ENCODE peak calls at places on chromosome 2, in four cellular contexts. L, D, Z and Y are unnamed samples.

GRCh38 chr2:62660582-62661262 is 44.8 kb upstream of the EHBP1 start:
- DNase-seq in L (no peak), Z (no peak), D (peak; percentile 89), Y (no peak)

GRCh38 chr2:88114821-88115220 is 13.0 kb downstream of the FABP1 start:
- DNase-seq in D (no peak), L (no peak), Z (no peak), Y (no peak)

GRCh38 chr2:160994141-160995002 is 165.9 kb upstream of the TANK start:
- DNase-seq in D (peak; percentile 90), Z (peak; percentile 69), L (peak; percentile 85), Y (peak; percentile 71)

GRCh38 chr2:201362396-201362795 is 5.3 kb upstream of the FLACC1 start:
- DNase-seq in L (no peak), D (peak; percentile 25), Z (no peak), Y (no peak)

GRCh38 chr2:25066455-25066854 is 24.6 kb downstream of the EFR3B start:
- DNase-seq in L (no peak), D (no peak), Z (no peak), Y (no peak)

GRCh38 chr2:171180229-171180937 is 19.7 kb upstream of the TLK1 start:
- DNase-seq in L (no peak), Z (no peak), D (no peak), Y (no peak)

GRCh38 chr2:1729264-1729663 is 15.1 kb downstream of the PXDN start:
- DNase-seq in D (no peak), L (no peak), Z (no peak), Y (no peak)

GRCh38 chr2:8545676-8546318 is 136.1 kb upstream of the ID2 start:
- DNase-seq in D (no peak), Z (peak; percentile 20), L (no peak), Y (no peak)

GRCh38 chr2:150526827-150527226 is 39.4 kb upstream of the RND3 start:
- DNase-seq in Z (no peak), L (no peak), D (peak; percentile 94), Y (no peak)

GRCh38 chr2:69036926-69037325 is 23.9 kb downstream of the ANTXR1 start:
- DNase-seq in L (no peak), D (peak; percentile 84), Z (no peak), Y (no peak)

GRCh38 chr2:143841935-143842334 is 678.0 kb downstream of the ZEB2 start:
- DNase-seq in Z (no peak), L (no peak), D (peak; percentile 29), Y (no peak)

GRCh38 chr2:233422050-233422639 is 67.9 kb downstream of the DGKD start:
- DNase-seq in D (no peak), Z (no peak), L (peak; percentile 42), Y (no peak)

GRCh38 chr2:9990735-9991134 is 39.2 kb downstream of the GRHL1 start:
- DNase-seq in D (no peak), Z (no peak), L (no peak), Y (no peak)

GRCh38 chr2:202109737-202110184 is 36.7 kb downstream of the KIAA2012 start:
- DNase-seq in D (peak; percentile 61), L (no peak), Z (peak; percentile 51), Y (no peak)

GRCh38 chr2:10234409-10235094 is 68.2 kb upstream of the HPCAL1 start:
- DNase-seq in L (no peak), Z (no peak), D (no peak), Y (no peak)

GRCh38 chr2:43022896-43023295 is 203.5 kb downstream of the ZFP36L2 start:
- DNase-seq in D (no peak), L (no peak), Z (no peak), Y (no peak)

DNA sequence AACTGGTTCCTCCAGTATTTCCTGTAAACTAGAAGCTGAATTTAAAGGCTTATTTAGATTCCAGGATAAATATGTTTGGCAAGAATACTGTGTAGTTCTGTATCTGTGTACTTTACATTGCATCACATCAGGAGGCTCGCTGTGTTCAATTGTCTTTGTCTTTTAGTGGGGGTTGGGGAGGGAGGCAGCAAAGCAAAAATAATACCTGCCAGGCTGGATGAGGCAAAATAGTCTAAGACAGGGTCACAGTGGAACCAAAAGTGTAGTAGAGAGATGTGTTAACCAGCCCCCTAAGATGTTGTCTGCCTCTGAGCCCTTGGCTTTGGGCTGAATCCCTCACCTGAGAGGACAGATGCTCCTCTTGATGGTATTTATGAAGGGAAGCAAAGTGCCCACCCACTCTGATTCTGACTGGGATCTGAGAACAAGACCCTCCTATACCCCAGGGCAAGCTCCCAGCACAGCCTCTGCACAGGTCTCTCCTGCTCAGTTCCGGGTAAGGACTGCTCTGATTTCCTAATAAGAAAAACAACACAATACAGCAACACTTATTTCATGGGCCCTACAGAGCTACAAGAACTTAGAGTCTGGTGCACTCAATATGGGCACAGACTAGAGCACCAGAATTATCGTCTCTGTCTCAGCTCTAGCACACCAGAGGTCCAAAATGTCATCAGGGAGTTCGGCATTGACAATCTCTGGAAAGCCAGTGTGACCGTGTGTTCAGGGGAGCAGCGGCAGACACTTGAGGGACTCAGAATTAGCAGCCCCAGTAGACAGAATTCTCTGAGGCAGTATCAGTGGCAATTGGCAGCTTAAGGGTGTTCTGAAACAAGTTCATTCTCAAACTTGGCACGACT is 7.2 kb upstream of the AFTPH start:
- DNase-seq in D (no peak), Z (no peak), L (no peak), Y (no peak)
- H2BK5ac ChIP-seq in D (no peak overlapping the region), Z (no peak overlapping the region), L (no peak overlapping the region), Y (no peak overlapping the region)

GRCh38 chr2:109630441-109631425 is 16.6 kb downstream of the SOWAHC start:
- DNase-seq in Z (no peak), L (no peak), D (no peak), Y (no peak)

GRCh38 chr2:109635426-109636289 is 21.5 kb downstream of the SOWAHC start:
- DNase-seq in L (no peak), Z (no peak), D (no peak), Y (no peak)

GRCh38 chr2:109631741-109632140 is 17.6 kb downstream of the SOWAHC start:
- DNase-seq in Z (no peak), L (no peak), D (no peak), Y (no peak)

GRCh38 chr2:109633284-109633961 is 19.3 kb downstream of the SOWAHC start:
- DNase-seq in Z (no peak), L (no peak), D (no peak), Y (no peak)

GRCh38 chr2:109632158-109632789 is 18.1 kb downstream of the SOWAHC start:
- DNase-seq in L (no peak), Z (no peak), D (no peak), Y (no peak)
- H2BK5ac ChIP-seq in L (no peak overlapping the region), Z (no peak overlapping the region), D (no peak overlapping the region), Y (no peak overlapping the region)

DNA sequence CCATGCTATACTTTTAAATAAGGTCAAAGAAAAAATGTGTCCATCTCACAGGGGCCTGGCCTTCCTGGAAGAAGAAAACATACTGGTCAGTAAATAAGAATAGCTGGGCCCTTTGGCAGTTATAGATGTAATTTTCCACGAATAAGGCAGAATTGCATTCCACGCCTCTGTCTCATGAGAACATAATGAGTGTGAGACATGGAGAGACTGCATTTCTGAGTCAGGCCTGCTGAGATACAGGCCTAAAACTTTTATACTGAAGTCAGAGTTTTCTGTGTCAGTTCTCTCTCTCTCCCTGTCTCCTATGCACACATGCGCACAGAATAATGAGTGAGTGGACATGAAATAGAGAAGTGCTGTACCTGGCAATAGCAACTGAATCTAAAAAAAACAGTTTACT is 20.4 kb upstream of the IL1R1 start:
- DNase-seq in Z (no peak), L (no peak), D (peak; percentile 95), Y (no peak)
- H2BK5ac ChIP-seq in Z (no peak overlapping the region), L (no peak overlapping the region), D (peak overlapping the region; percentile 96), Y (no peak overlapping the region)

GRCh38 chr2:235080108-235080507 is 128.3 kb downstream of the SH3BP4 start:
- DNase-seq in L (no peak), D (peak; percentile 61), Z (no peak), Y (no peak)

GRCh38 chr2:235077046-235077445 is 125.2 kb downstream of the SH3BP4 start:
- DNase-seq in Z (no peak), D (no peak), L (no peak), Y (no peak)

GRCh38 chr2:235082939-235083338 is 131.1 kb downstream of the SH3BP4 start:
- DNase-seq in Z (no peak), D (no peak), L (no peak), Y (no peak)

GRCh38 chr2:235078182-235078581 is 126.4 kb downstream of the SH3BP4 start:
- DNase-seq in Z (no peak), D (no peak), L (no peak), Y (no peak)

GRCh38 chr2:235078914-235079472 is 127.2 kb downstream of the SH3BP4 start:
- DNase-seq in L (no peak), D (no peak), Z (no peak), Y (no peak)
- H2BK5ac ChIP-seq in L (peak overlapping the region; percentile 61), D (peak overlapping the region; percentile 81), Z (no peak overlapping the region), Y (no peak overlapping the region)

GRCh38 chr2:64989982-64990614 is 899 bp downstream of the SLC1A4 start:
- DNase-seq in L (no peak), Z (peak; percentile 36), D (no peak), Y (no peak)
- H2BK5ac ChIP-seq in L (no peak overlapping the region), Z (no peak overlapping the region), D (no peak overlapping the region), Y (peak overlapping the region; percentile 35)

DNA sequence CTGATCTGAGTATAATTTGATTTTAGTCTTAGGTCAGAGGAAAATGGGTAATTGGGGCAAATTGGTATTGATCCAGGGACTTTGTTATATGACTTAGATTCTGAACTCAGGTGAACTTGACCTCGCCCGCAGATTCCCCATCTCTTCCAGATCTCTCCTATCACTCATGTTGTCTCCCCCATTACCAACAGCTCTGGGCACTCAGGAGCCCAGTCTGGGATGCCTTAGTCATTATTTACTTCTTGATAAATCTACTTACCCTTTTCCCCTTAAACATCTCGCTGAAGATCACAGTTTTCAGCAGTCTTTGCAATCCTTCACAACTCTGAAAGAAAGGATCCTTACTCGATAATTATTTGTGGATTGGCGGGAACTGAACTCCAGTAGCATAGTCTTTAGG is 19.6 kb upstream of the HNMT start:
- DNase-seq in D (no peak), L (no peak), Z (no peak), Y (no peak)
- H2BK5ac ChIP-seq in D (no peak overlapping the region), L (no peak overlapping the region), Z (no peak overlapping the region), Y (no peak overlapping the region)